ENCODE peak calls at places on chromosomes 2 and 18, in five cellular contexts. G is body of pancreas, B is pancreas, C is right cardiac atrium, F is osteoblast. M is an unnamed sample.

GRCh38 chr2:85886585-85886984 is 2.2 kb downstream of the ST3GAL5 start:
- DNase-seq in F (peak; percentile 95), C (peak; percentile 60), B (no peak), G (peak; percentile 31), M (peak; percentile 58)

GRCh38 chr2:30412392-30413321 is 34.4 kb upstream of the LCLAT1 start:
- DNase-seq in F (no peak), G (no peak), C (peak; percentile 64), B (peak; percentile 16), M (no peak)

GRCh38 chr18:901769-902168 is 2.9 kb upstream of the ADCYAP1 start:
- DNase-seq in B (no peak), G (no peak), C (no peak), F (no peak), M (no peak)

GRCh38 chr2:224147174-224147573 is 108.1 kb upstream of the SERPINE2 start:
- DNase-seq in B (no peak), F (no peak), G (no peak), C (no peak), M (no peak)

GRCh38 chr2:99880148-99880983 is 262.0 kb downstream of the AFF3 start:
- DNase-seq in B (no peak), G (no peak), F (no peak), C (no peak), M (no peak)

GRCh38 chr2:199024224-199024623 is 433.5 kb downstream of the SATB2 start:
- DNase-seq in B (no peak), F (no peak), C (no peak), G (no peak), M (no peak)

GRCh38 chr18:36330435-36331049 is 33.0 kb downstream of the FHOD3 start:
- DNase-seq in B (no peak), G (no peak), C (no peak), F (no peak), M (no peak)

GRCh38 chr2:226508683-226509082 is 290.9 kb downstream of the IRS1 start:
- DNase-seq in G (no peak), B (no peak), F (no peak), C (no peak), M (no peak)

GRCh38 chr2:15706986-15707632 is 115.4 kb downstream of the DDX1 start:
- DNase-seq in G (no peak), F (no peak), C (no peak), B (no peak), M (no peak)

GRCh38 chr2:173462908-173463840 is 108.5 kb downstream of the CDCA7 start:
- DNase-seq in F (no peak), G (no peak), C (no peak), B (no peak), M (no peak)

GRCh38 chr2:120765031-120765910 is 29.6 kb downstream of the GLI2 start:
- DNase-seq in C (peak; percentile 89), G (no peak), F (no peak), B (no peak), M (no peak)

GRCh38 chr2:69830045-69830905 is 815 bp downstream of the GMCL1 start:
- DNase-seq in G (peak; percentile 56), B (peak; percentile 48), C (no peak), F (peak; percentile 63), M (peak; percentile 60)

GRCh38 chr18:73947180-73947989 is 200.2 kb downstream of the FBXO15 start:
- DNase-seq in C (no peak), B (no peak), G (no peak), F (no peak), M (no peak)

GRCh38 chr18:9135081-9135911 is 1.3 kb upstream of the ANKRD12 start:
- DNase-seq in F (peak; percentile 27), B (no peak), C (no peak), G (no peak), M (no peak)

GRCh38 chr18:32891797-32892196 is 119.0 kb upstream of the KLHL14 start:
- DNase-seq in B (no peak), C (no peak), G (no peak), F (no peak), M (no peak)

GRCh38 chr18:23877371-23877770 is 137.2 kb upstream of the TTC39C start:
- DNase-seq in B (no peak), C (no peak), G (no peak), F (no peak), M (no peak)

GRCh38 chr2:67322361-67323001 is 74.7 kb upstream of the ETAA1 start:
- DNase-seq in G (peak; percentile 77), C (peak; percentile 32), F (peak; percentile 31), B (peak; percentile 75), M (no peak)

GRCh38 chr2:106963156-106963555 is 77.2 kb upstream of the ST6GAL2 start:
- DNase-seq in C (no peak), F (no peak), B (no peak), G (no peak), M (no peak)

GRCh38 chr2:3805120-3805519 is 101.7 kb downstream of the DCDC2C start:
- DNase-seq in C (no peak), B (no peak), F (no peak), G (peak; percentile 12), M (no peak)

GRCh38 chr2:79849949-79850348 is 337.1 kb downstream of the CTNNA2 start:
- DNase-seq in C (no peak), B (no peak), G (no peak), F (no peak), M (no peak)

GRCh38 chr18:11245889-11246288 is 96.5 kb upstream of the PIEZO2 start:
- DNase-seq in C (no peak), F (no peak), B (no peak), G (no peak), M (no peak)

GRCh38 chr2:54528311-54528945 is 72.3 kb downstream of the SPTBN1 start:
- DNase-seq in B (no peak), F (peak; percentile 49), G (no peak), C (no peak), M (no peak)

GRCh38 chr2:70118798-70119454 is 31.6 kb downstream of the PCBP1 start:
- DNase-seq in G (no peak), B (no peak), F (no peak), C (no peak), M (no peak)

GRCh38 chr2:237879058-237879430 is 19.6 kb downstream of the RAMP1 start:
- DNase-seq in C (no peak), B (no peak), F (no peak), G (peak; percentile 2), M (no peak)

GRCh38 chr2:20416723-20417122 is 30.2 kb upstream of the RHOB start:
- DNase-seq in C (no peak), G (no peak), B (no peak), F (no peak), M (no peak)
- H3K4me1 ChIP-seq in C (peaks cover 5% of the 10 kb centered on the region), G (peaks cover 18% of the 10 kb centered on the region), B (peaks cover 4% of the 10 kb centered on the region), F (peaks cover 8% of the 10 kb centered on the region), M (no peaks in the 10 kb centered on the region)

GRCh38 chr2:113895819-113896563 is 6.1 kb downstream of the ACTR3 start:
- DNase-seq in B (no peak), G (no peak), F (no peak), C (no peak), M (no peak)
- H3K4me1 ChIP-seq in B (peaks cover 80% of the 10 kb centered on the region), G (peaks cover 85% of the 10 kb centered on the region), F (peaks cover 78% of the 10 kb centered on the region), C (peaks cover 6% of the 10 kb centered on the region), M (peaks cover 89% of the 10 kb centered on the region)

GRCh38 chr18:13456736-13457271 is 238.2 kb downstream of the LDLRAD4 start:
- DNase-seq in F (no peak), C (no peak), G (no peak), B (no peak), M (no peak)
- H3K4me1 ChIP-seq in F (no peaks in the 10 kb centered on the region), C (peaks cover 8% of the 10 kb centered on the region), G (no peaks in the 10 kb centered on the region), B (no peaks in the 10 kb centered on the region), M (peaks cover 15% of the 10 kb centered on the region)

DNA sequence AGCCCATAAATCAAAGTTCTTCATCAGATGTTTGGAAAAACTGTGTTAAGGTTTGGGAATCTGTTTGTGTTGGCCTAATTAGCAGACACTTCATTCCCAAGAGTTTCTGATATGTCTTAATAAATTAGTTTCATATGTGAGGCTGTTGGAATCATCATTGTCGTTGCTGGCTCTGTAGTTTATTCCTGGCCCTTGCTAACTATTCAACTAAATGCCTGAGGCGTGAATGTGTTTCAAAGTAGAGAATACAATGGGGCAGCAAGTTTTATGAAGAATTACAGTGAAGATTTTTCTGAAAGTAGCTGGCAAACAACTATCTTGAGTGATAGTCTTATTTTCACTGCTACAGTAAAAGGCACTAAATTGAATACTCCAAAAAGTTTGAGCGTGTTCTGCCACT is 141.1 kb downstream of the PARD3B start:
- DNase-seq in G (no peak), F (no peak), B (no peak), C (no peak), M (no peak)
- H3K4me1 ChIP-seq in G (peaks cover 5% of the 10 kb centered on the region), F (peaks cover under 1% of the 10 kb centered on the region), B (no peaks in the 10 kb centered on the region), C (peaks cover under 1% of the 10 kb centered on the region), M (no peaks in the 10 kb centered on the region)

GRCh38 chr2:47041065-47041464 is 114.0 kb downstream of the STPG4 start:
- DNase-seq in G (no peak), F (no peak), B (no peak), C (peak; percentile 87), M (no peak)

GRCh38 chr2:47040662-47041061 is 114.4 kb downstream of the STPG4 start:
- DNase-seq in G (no peak), C (no peak), F (no peak), B (no peak), M (no peak)

GRCh38 chr2:47043891-47044239 is 111.2 kb downstream of the STPG4 start:
- DNase-seq in C (no peak), G (no peak), F (no peak), B (no peak), M (no peak)

GRCh38 chr2:47043142-47043890 is 111.8 kb downstream of the STPG4 start:
- DNase-seq in F (peak; percentile 97), C (no peak), B (peak; percentile 52), G (peak; percentile 57), M (no peak)

DNA sequence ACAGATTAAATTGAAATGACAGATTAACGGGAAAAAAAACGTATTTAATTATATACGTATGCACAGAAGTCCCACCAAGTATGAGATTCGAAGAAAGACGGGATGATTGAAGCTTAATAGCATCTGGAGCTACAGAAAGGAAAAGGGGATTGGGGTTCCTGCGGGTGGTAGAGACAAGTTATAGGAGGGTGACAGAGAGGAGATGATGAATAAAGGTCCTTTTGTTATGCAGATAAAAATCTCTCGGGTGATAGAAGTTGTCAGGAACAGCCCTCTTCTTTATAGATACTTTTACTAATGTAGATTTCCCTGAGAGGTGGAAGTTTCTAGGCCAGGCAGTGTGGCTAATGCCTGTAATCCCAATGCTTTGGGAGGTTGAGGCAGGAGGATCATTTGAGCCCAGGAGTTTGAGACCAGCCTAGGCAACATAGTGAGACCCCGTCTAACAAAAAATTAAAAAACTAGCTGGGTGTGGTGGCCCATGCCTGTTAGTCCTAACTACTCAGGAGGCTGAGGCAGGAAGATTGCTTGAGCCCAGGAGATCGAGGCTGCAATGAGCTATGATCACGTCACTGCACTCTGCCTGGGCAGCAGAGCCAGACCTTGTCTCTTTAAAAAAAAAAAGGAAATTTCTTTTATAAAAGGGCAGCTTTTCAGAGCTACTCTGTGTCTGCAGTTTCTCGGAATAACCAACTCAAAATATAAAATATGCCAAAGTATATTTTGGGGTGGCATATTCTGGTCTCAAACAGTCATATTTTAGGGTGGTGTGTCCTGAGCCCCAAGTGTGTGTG is 113.0 kb downstream of the STPG4 start:
- DNase-seq in G (no peak), F (no peak), B (no peak), C (no peak), M (no peak)
- H3K4me1 ChIP-seq in G (peaks cover 15% of the 10 kb centered on the region), F (peaks cover 40% of the 10 kb centered on the region), B (peaks cover 10% of the 10 kb centered on the region), C (peaks cover 16% of the 10 kb centered on the region), M (no peaks in the 10 kb centered on the region)